ENCODE peak calls at places on chromosomes 1 and 21, in nine cellular contexts. A is NCI-H2171 treated with DMSO at 0.1 percent for 48 hours; S is caudate nucleus; G is cardiac fibroblast; X is stimulated activated CD8-positive, alpha-beta memory T cell treated with anti-CD3 and anti-CD28 coated beads, Interleukin-2, amount 100 ng/mL, for 48 hours; E is heart right ventricle; Z is nephron progenitor cell; T is DMS153; V is NCI-H1092 treated with DMSO at 0.1 percent for 48 hours. H is an unnamed sample.
A peak's percentile ranks its signal among the peaks of the same experiment; 100 is the strongest.

GRCh38 chr1:77354536-77354935 is 72.7 kb downstream of the AK5 start:
- DNase-seq in S (no peak), V (no peak), E (no peak), T (no peak), A (no peak), G (no peak), Z (no peak), X (no peak), H (no peak)

GRCh38 chr21:34999397-34999941 is 49.6 kb downstream of the RUNX1 start:
- DNase-seq in T (no peak), A (no peak), V (no peak), Z (no peak), X (no peak), E (no peak), S (no peak), G (no peak), H (no peak)

GRCh38 chr1:52634111-52634510 is 1.1 kb downstream of the SHISAL2A start:
- DNase-seq in S (no peak), X (peak; percentile 18), G (no peak), V (no peak), T (no peak), Z (no peak), A (no peak), E (no peak), H (no peak)

GRCh38 chr21:33642896-33643657 is 776 bp downstream of the ITSN1 start:
- DNase-seq in X (no peak), A (peak; percentile 31), G (peak; percentile 50), E (peak; percentile 17), V (peak; percentile 9), S (no peak), Z (peak; percentile 55), T (no peak), H (no peak)

GRCh38 chr1:193589597-193590040 is 403.2 kb upstream of the B3GALT2 start:
- DNase-seq in X (no peak), G (peak; percentile 52), S (no peak), A (no peak), V (peak; percentile 93), Z (no peak), E (peak; percentile 16), T (peak; percentile 20), H (no peak)

GRCh38 chr1:39671793-39672550 is at the start of gene NT5C1A:
- DNase-seq in V (no peak), A (no peak), G (no peak), Z (peak; percentile 66), E (peak; percentile 41), S (no peak), X (no peak), T (no peak), H (no peak)

GRCh38 chr1:109639063-109639840 is 16.6 kb upstream of the GSTM4 start:
- DNase-seq in E (no peak), Z (no peak), G (no peak), A (no peak), S (no peak), T (no peak), V (no peak), X (no peak), H (no peak)

GRCh38 chr1:202162049-202162417 is 1.6 kb upstream of the PTPN7 start:
- DNase-seq in G (no peak), V (no peak), E (no peak), X (no peak), S (no peak), Z (no peak), T (no peak), A (no peak), H (no peak)

GRCh38 chr21:21714396-21714795 is 716.2 kb downstream of the NCAM2 start:
- DNase-seq in V (no peak), A (no peak), T (no peak), X (no peak), G (peak; percentile 84), S (no peak), Z (no peak), E (no peak), H (no peak)

GRCh38 chr1:225915538-225915991 is 8.5 kb downstream of the PYCR2 start:
- DNase-seq in S (no peak), E (no peak), A (peak; percentile 92), V (peak; percentile 46), Z (no peak), T (no peak), G (no peak), X (no peak), H (no peak)

GRCh38 chr1:228933753-228934152 is 198.5 kb downstream of the RHOU start:
- DNase-seq in A (no peak), V (no peak), T (no peak), S (no peak), X (no peak), E (no peak), Z (no peak), G (no peak), H (no peak)

GRCh38 chr1:28437260-28437923 is 67.9 kb downstream of the PHACTR4 start:
- DNase-seq in X (no peak), Z (no peak), A (no peak), T (no peak), G (peak; percentile 82), S (no peak), V (no peak), E (no peak), H (no peak)

GRCh38 chr1:179369751-179370341 is 4.1 kb downstream of the AXDND1 start:
- DNase-seq in E (peak; percentile 24), S (no peak), V (peak; percentile 84), Z (peak; percentile 33), G (peak; percentile 85), X (no peak), A (peak; percentile 86), T (peak; percentile 66), H (no peak)

GRCh38 chr1:181141431-181141910 is 53.0 kb downstream of the IER5 start:
- DNase-seq in E (no peak), T (no peak), X (peak; percentile 68), G (peak; percentile 96), V (no peak), A (no peak), Z (no peak), S (no peak), H (peak; percentile 73)